ENCODE peak calls at places on chromosomes 4 and X, in five cellular contexts. S is GM13976, H is RWPE1, L is astrocyte of the spinal cord, P is NB4. V is an unnamed sample.

GRCh38 chr4:183182873-183183725 is 84.0 kb downstream of the WWC2 start:
- DNase-seq in P (peak), L (peak), S (no peak), H (peak), V (no peak)

GRCh38 chr4:43253511-43253910 is 361.0 kb downstream of the GRXCR1 start:
- DNase-seq in L (no peak), S (no peak), P (no peak), H (no peak), V (no peak)

GRCh38 chr4:120830204-120830603 is 92.3 kb downstream of the PRDM5 start:
- DNase-seq in H (no peak), L (no peak), P (no peak), S (no peak), V (no peak)

GRCh38 chrX:2960861-2961515 is 31.8 kb upstream of the ARSD start:
- DNase-seq in H (no peak), P (no peak), S (no peak), L (no peak), V (no peak)

GRCh38 chrX:112642349-112642748 is 37.4 kb downstream of the LHFPL1 start:
- DNase-seq in S (peak), H (peak), P (peak), L (peak), V (peak)

GRCh38 chrX:1451676-1452496 is 823 bp downstream of the ASMTL start:
- DNase-seq in P (no peak), H (no peak), S (no peak), L (no peak), V (no peak)

GRCh38 chr4:107823870-107824366 is 814 bp upstream of the SGMS2 start:
- DNase-seq in L (no peak), H (no peak), S (no peak), P (no peak), V (no peak)

GRCh38 chr4:129193357-129194100 is 97.6 kb downstream of the C4orf33 start:
- DNase-seq in S (no peak), H (no peak), L (no peak), P (no peak), V (no peak)

GRCh38 chrX:11499076-11500044 is 166.4 kb downstream of the ARHGAP6 start:
- DNase-seq in L (peak), S (no peak), H (no peak), P (no peak), V (no peak)

GRCh38 chrX:34629572-34629971 is 27.5 kb downstream of the TMEM47 start:
- DNase-seq in H (no peak), P (no peak), L (peak), S (no peak), V (no peak)

GRCh38 chr4:53586121-53586816 is 5.0 kb downstream of the LNX1 start:
- DNase-seq in S (no peak), L (peak), H (peak), P (no peak), V (no peak)

GRCh38 chrX:46865281-46865680 is 28.4 kb downstream of the RP2 start:
- DNase-seq in S (no peak), P (peak), L (peak), H (peak), V (no peak)

GRCh38 chr4:39873823-39874222 is 103.9 kb downstream of the PDS5A start:
- DNase-seq in L (no peak), P (no peak), S (no peak), H (no peak), V (no peak)

GRCh38 chr4:2886161-2886560 is 42.5 kb downstream of the ADD1 start:
- DNase-seq in H (no peak), L (no peak), S (no peak), P (no peak), V (no peak)

GRCh38 chr4:78298618-78299017 is 241.5 kb downstream of the FRAS1 start:
- DNase-seq in P (no peak), S (no peak), L (peak), H (no peak), V (no peak)

GRCh38 chr4:23827971-23828680 is 61.7 kb downstream of the PPARGC1A start:
- DNase-seq in P (peak), H (no peak), L (peak), S (no peak), V (no peak)

GRCh38 chr4:5204781-5205180 is 153.5 kb downstream of the STK32B start:
- DNase-seq in P (no peak), H (no peak), L (no peak), S (no peak), V (no peak)

GRCh38 chr4:43651991-43652390 is 759.5 kb downstream of the GRXCR1 start:
- DNase-seq in S (no peak), H (no peak), L (no peak), P (no peak), V (no peak)

GRCh38 chrX:10028283-10029104 is 61.3 kb downstream of the CLDN34 start:
- DNase-seq in H (no peak), P (no peak), S (no peak), L (no peak), V (no peak)

GRCh38 chrX:45669715-45670360 is 469.2 kb upstream of the DIPK2B start:
- DNase-seq in S (no peak), H (no peak), P (no peak), L (peak), V (no peak)

GRCh38 chr4:32396504-32396903 is 1676.3 kb downstream of the PCDH7 start:
- DNase-seq in H (no peak), S (no peak), L (no peak), P (no peak), V (no peak)

GRCh38 chrX:4225086-4225485 is 511.6 kb upstream of the PRKX start:
- DNase-seq in P (no peak), L (no peak), H (no peak), S (no peak), V (no peak)

GRCh38 chrX:18542897-18543296 is 117.5 kb downstream of the CDKL5 start:
- DNase-seq in S (no peak), L (no peak), P (no peak), H (no peak), V (no peak)

GRCh38 chrX:20042221-20042620 is 51.4 kb upstream of the BCLAF3 start:
- DNase-seq in L (no peak), H (no peak), P (no peak), S (no peak), V (no peak)

GRCh38 chr4:1629704-1630093 is 54.4 kb downstream of the FAM53A start:
- DNase-seq in H (no peak), P (no peak), L (no peak), S (no peak), V (no peak)

GRCh38 chr4:2400841-2401609 is 17.4 kb downstream of the ZFYVE28 start:
- DNase-seq in S (no peak), L (no peak), H (no peak), P (no peak), V (no peak)

GRCh38 chr4:76212851-76213414 is 691 bp downstream of the SCARB2 start:
- DNase-seq in S (no peak), L (peak), P (no peak), H (no peak), V (no peak)

GRCh38 chrX:115592997-115593734 is 32.2 kb downstream of the PLS3 start:
- DNase-seq in L (peak), S (no peak), P (no peak), H (peak), V (no peak)

GRCh38 chr4:120052840-120053239 is 13.8 kb downstream of the MAD2L1 start:
- DNase-seq in S (no peak), H (peak), L (peak), P (peak), V (no peak)

GRCh38 chrX:39491548-39492297 is 606.0 kb downstream of the BCOR start:
- DNase-seq in S (peak), P (peak), L (no peak), H (no peak), V (peak)

GRCh38 chr4:168695288-168695687 is 198.4 kb downstream of the PALLD start:
- DNase-seq in P (no peak), S (no peak), H (no peak), L (no peak), V (no peak)

GRCh38 chrX:13898084-13898483 is 81.2 kb upstream of the GPM6B start:
- DNase-seq in S (peak), H (no peak), P (peak), L (no peak), V (peak)

GRCh38 chrX:13894888-13895564 is 78.1 kb upstream of the GPM6B start:
- DNase-seq in L (no peak), H (no peak), P (no peak), S (no peak), V (no peak)

GRCh38 chrX:13899607-13900006 is 82.7 kb upstream of the GPM6B start:
- DNase-seq in H (peak), P (no peak), L (peak), S (no peak), V (no peak)

GRCh38 chrX:13898603-13899002 is 81.7 kb upstream of the GPM6B start:
- DNase-seq in L (no peak), H (peak), P (no peak), S (no peak), V (no peak)

GRCh38 chrX:13897571-13897970 is 80.7 kb upstream of the GPM6B start:
- DNase-seq in S (no peak), L (no peak), H (no peak), P (no peak), V (no peak)
- TF ChIP-seq CTCF in S (no peak), L (no peak), H (no peak), P (no peak), V (no peak)

DNA sequence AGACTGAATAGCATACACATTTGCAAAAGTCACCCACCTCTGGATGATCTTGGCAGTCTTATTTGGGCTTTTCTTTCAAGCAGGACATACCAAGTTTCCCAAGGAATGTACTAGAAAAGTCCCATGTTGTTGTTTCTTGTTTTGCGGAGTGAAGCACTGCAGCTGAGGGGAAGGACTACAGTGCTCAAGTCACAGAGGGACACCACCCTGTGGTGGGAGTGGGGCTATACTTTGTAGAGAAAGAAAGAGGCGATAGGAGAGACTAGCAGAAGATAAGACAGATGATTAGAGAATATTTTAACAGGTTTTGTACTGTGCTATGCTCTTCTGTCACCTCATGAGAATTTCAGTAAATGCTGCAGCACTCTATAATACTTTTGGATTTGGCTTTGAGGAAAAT is 280.5 kb upstream of the INTU start:
- DNase-seq in H (no peak), L (no peak), P (peak), S (no peak), V (no peak)
- TF ChIP-seq CTCF in H (no peak), L (no peak), P (no peak), S (no peak), V (no peak)

GRCh38 chrX:121987163-121987562 is 939.8 kb downstream of the GLUD2 start:
- DNase-seq in H (no peak), P (no peak), L (peak), S (no peak), V (no peak)
- TF ChIP-seq CTCF in H (no peak), P (no peak), L (no peak), S (no peak), V (no peak)

DNA sequence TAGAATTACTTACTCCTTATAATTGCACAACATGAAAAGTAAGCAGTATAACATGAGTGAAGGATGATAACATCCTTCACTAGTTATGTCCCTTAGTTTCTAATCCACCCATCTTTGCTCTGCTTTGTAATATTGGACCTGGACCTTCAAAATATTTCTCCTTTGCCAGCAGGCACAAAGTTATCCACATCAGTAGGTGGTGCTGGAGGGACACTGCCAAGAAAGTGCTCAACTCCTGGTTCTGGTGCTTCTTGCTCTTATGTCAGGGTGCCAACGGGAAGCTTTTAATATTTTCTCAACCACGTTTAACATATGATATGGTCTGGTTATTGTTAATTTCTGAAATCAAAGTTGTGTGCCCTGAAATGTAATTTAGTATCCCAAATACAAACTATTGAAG is 49.1 kb downstream of the TMEM165 start:
- DNase-seq in H (peak), S (no peak), P (peak), L (peak), V (no peak)
- TF ChIP-seq CTCF in H (peak), S (no peak), P (no peak), L (peak), V (no peak)